ENCODE peak calls at places on chromosomes 13 and 19, in four cellular contexts. R, A, Q and I are unnamed samples. For H3K36me3, the result is how much of the 10 kb centered on the place peaks cover.

GRCh38 chr19:14114439-14114838 is 3.1 kb downstream of the PRKACA start:
- DNase-seq in R (no peak), A (no peak), Q (no peak), I (no peak)

GRCh38 chr19:18397242-18398202 is at the start of gene LRRC25:
- DNase-seq in R (no peak), A (peak), Q (no peak), I (no peak)

GRCh38 chr13:42973581-42973980 is 18.5 kb downstream of the EPSTI1 start:
- DNase-seq in R (no peak), A (no peak), Q (no peak), I (no peak)

GRCh38 chr19:33859016-33859415 is 62.3 kb downstream of the KCTD15 start:
- DNase-seq in R (no peak), A (no peak), Q (no peak), I (no peak)

GRCh38 chr19:43639507-43640423 is at the start of gene CADM4:
- DNase-seq in R (no peak), A (peak), Q (no peak), I (peak)

GRCh38 chr19:18109731-18110671 is 12.4 kb downstream of the MAST3 start:
- DNase-seq in R (no peak), A (peak), Q (no peak), I (peak)

GRCh38 chr19:46678110-46678732 is 17.2 kb upstream of the DACT3 start:
- DNase-seq in R (no peak), A (no peak), Q (no peak), I (peak)

GRCh38 chr13:26340812-26341211 is 86.9 kb downstream of the CDK8 start:
- DNase-seq in R (peak), A (no peak), Q (no peak), I (no peak)

GRCh38 chr13:93751117-93751516 is 524.5 kb downstream of the GPC6 start:
- DNase-seq in R (no peak), A (no peak), Q (no peak), I (no peak)

GRCh38 chr19:32870981-32871451 is 1.4 kb upstream of the SLC7A9 start:
- DNase-seq in R (no peak), A (no peak), Q (no peak), I (no peak)

GRCh38 chr13:29587645-29588044 is 7.8 kb downstream of the SLC7A1 start:
- DNase-seq in R (no peak), A (no peak), Q (no peak), I (no peak)

GRCh38 chr13:101150998-101151397 is 265.3 kb downstream of the NALCN start:
- DNase-seq in R (peak), A (no peak), Q (no peak), I (no peak)

GRCh38 chr13:23789576-23790346 is 99.4 kb downstream of the MIPEP start:
- DNase-seq in R (no peak), A (no peak), Q (no peak), I (no peak)

GRCh38 chr13:113361406-113361805 is 2.5 kb downstream of the GRTP1 start:
- DNase-seq in R (no peak), A (no peak), Q (no peak), I (no peak)

GRCh38 chr19:4671182-4671851 is 1.2 kb upstream of the MYDGF start:
- DNase-seq in R (no peak), A (no peak), Q (no peak), I (no peak)

GRCh38 chr13:83153833-83154232 is 728.4 kb downstream of the SLITRK1 start:
- DNase-seq in R (no peak), A (no peak), Q (no peak), I (no peak)

GRCh38 chr13:113401452-113402415 is 37.8 kb upstream of the GRTP1 start:
- DNase-seq in R (no peak), A (no peak), Q (no peak), I (no peak)

GRCh38 chr13:65946387-65946786 is 1283.7 kb downstream of the PCDH9 start:
- DNase-seq in R (no peak), A (no peak), Q (no peak), I (no peak)

GRCh38 chr19:18091217-18091608 is 4.5 kb upstream of the IL12RB1 start:
- DNase-seq in R (no peak), A (no peak), Q (no peak), I (peak)

GRCh38 chr13:94712287-94712811 is at the start of gene SOX21:
- DNase-seq in R (no peak), A (no peak), Q (no peak), I (no peak)

GRCh38 chr19:47430041-47430802 is 10.9 kb upstream of the MEIS3 start:
- DNase-seq in R (no peak), A (no peak), Q (no peak), I (peak)

DNA sequence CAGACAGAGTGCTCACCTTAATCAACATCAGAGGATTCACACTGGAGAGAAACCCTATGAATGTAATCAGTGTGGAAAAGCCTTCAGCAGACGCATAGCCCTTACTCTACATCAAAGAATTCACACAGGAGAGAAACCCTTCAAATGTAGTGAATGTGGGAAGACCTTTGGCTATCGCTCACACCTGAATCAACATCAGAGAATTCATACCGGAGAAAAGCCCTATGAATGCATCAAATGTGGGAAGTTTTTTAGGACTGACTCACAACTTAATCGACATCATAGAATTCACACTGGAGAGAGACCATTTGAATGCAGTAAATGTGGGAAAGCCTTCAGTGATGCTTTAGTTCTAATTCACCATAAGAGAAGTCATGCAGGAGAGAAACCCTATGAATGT is 18.3 kb downstream of the ZNF527 start:
- DNase-seq in R (no peak), A (no peak), Q (no peak), I (no peak)
- H3K36me3 ChIP-seq in R (under half), A (under half), Q (under half), I (under half)

GRCh38 chr13:46022476-46022875 is 30.1 kb downstream of the ZC3H13 start:
- DNase-seq in R (no peak), A (no peak), Q (no peak), I (no peak)
- H3K36me3 ChIP-seq in R (under half), A (under half), Q (under half), I (under half)

DNA sequence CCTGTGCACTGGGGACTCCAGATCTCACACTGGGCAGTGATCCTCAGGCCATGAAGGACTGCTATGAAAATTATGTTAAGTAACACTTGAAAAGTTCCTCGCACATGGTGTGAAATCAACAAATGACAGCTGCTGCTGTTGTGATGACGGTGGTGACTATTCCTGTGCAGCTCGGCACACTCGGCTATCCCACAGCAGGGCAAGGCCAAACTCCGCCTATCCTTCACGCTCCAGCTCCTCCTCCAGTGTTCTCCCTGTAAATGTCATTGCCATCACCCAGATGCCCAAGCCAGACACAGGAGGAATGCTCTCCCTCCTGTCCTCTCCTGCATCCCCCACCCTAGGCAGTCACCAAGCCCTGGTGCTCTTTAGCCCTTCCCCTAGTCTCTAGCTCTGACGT is 31.3 kb downstream of the GRIK5 start:
- DNase-seq in R (no peak), A (no peak), Q (no peak), I (no peak)
- H3K36me3 ChIP-seq in R (under half), A (under half), Q (under half), I (under half)

DNA sequence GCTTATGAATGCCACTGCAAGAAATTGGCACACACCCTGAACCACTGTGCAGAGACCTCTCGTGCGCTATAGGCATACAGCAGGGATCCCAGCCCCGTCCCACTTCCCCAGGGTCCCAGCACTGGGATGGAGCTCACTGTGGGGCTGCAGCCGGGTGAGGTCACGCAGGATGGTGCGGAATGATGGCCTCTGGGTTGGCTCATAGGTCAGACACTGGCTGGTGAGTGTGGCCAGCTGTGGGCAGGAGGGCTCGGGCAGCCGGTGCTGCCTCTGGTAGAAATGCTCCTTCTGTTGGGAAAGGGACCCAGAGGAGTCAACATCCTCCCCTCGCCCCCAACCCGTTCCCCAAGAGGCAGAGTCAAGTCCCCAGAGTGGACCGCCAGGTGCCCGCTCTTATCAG is 17.0 kb upstream of the ICAM3 start:
- DNase-seq in R (no peak), A (no peak), Q (no peak), I (no peak)
- H3K36me3 ChIP-seq in R (half or more), A (under half), Q (under half), I (under half)

GRCh38 chr19:803686-804418 is 6.6 kb downstream of the PTBP1 start:
- DNase-seq in R (no peak), A (no peak), Q (no peak), I (no peak)

GRCh38 chr19:801030-801860 is 4.0 kb downstream of the PTBP1 start:
- DNase-seq in R (no peak), A (no peak), Q (no peak), I (peak)

GRCh38 chr19:802888-803561 is 5.8 kb downstream of the PTBP1 start:
- DNase-seq in R (no peak), A (no peak), Q (no peak), I (no peak)

GRCh38 chr19:801861-802496 is 4.7 kb downstream of the PTBP1 start:
- DNase-seq in R (no peak), A (peak), Q (no peak), I (no peak)

DNA sequence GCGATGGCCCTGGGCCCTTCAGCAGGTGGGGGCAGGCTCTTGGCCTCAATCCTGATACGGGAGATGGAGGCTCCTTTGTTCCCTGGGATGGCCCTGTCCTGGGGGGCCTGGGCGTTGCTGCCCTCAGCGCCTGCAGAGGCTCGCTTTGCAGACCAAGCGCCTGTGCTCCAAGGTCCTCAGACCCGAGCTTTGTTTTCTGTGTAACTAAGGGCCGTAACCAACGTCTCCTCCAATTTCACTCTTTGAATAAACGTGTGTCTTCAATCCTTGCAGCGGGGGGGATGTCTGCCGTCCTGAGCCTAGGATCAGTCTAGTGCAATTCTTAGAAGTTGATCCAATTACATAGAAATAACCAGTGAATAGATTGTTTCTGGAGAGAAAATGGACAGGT is 5.2 kb downstream of the PTBP1 start:
- DNase-seq in R (peak), A (no peak), Q (no peak), I (no peak)
- H3K36me3 ChIP-seq in R (half or more), A (under half), Q (under half), I (under half)

GRCh38 chr19:45047188-45047797 is 8.4 kb downstream of the CLASRP start:
- DNase-seq in R (no peak), A (no peak), Q (no peak), I (no peak)
- H3K36me3 ChIP-seq in R (under half), A (under half), Q (under half), I (under half)

GRCh38 chr19:35266904-35267817 is 1.6 kb upstream of the USF2 start:
- DNase-seq in R (no peak), A (peak), Q (no peak), I (peak)

GRCh38 chr19:35268546-35269424 is at the start of gene USF2:
- DNase-seq in R (peak), A (peak), Q (no peak), I (peak)

GRCh38 chr19:35269425-35270117 is 809 bp downstream of the USF2 start:
- DNase-seq in R (peak), A (peak), Q (peak), I (peak)

GRCh38 chr19:35266149-35266903 is 2.4 kb upstream of the USF2 start:
- DNase-seq in R (no peak), A (peak), Q (no peak), I (no peak)

DNA sequence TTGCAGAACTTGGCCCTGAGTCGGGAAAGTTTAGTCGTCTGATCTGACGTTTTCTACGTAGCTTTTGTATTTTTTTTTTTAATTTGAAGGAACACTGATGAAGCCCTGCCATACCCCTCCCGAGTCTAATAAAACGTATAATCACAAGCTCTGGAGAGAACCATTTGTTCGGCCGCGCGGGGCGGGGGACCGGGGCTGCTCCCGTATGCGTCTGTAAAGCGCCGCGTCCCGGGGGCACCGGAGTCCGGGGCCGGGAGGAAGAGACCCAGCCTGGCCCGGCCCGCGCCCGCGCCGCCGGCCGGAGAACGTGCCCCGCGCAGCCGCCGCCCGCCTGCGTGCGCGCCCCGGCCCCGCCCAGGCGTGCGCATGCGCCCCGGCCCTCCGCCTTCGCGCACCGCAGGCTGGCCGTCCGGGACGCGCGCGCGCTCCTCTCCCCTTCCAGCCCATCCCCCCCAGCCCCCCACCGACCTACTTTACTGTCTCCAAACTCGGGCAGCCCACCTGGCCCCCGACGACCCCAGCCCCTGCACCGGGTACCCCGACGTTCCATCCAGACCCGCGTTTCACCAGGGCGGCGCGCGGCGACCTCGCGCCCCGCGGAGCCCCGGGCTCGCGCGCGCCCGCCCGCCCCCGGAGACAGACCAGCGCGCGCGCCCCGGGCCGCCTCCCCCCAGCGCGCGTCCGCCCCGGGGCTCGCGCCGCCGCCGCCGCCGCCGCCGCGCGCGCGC is 780 bp upstream of the USF2 start:
- DNase-seq in R (peak), A (peak), Q (no peak), I (peak)
- H3K36me3 ChIP-seq in R (under half), A (under half), Q (under half), I (under half)

GRCh38 chr19:49189259-49189658 is 31.7 kb downstream of the TRPM4 start:
- DNase-seq in R (no peak), A (no peak), Q (peak), I (no peak)

GRCh38 chr19:49193822-49194394 is 36.3 kb downstream of the TRPM4 start:
- DNase-seq in R (no peak), A (no peak), Q (no peak), I (no peak)

GRCh38 chr19:49190781-49191180 is 33.2 kb downstream of the TRPM4 start:
- DNase-seq in R (no peak), A (no peak), Q (no peak), I (no peak)

GRCh38 chr19:49196527-49197240 is 39.1 kb downstream of the TRPM4 start:
- DNase-seq in R (no peak), A (no peak), Q (no peak), I (peak)

DNA sequence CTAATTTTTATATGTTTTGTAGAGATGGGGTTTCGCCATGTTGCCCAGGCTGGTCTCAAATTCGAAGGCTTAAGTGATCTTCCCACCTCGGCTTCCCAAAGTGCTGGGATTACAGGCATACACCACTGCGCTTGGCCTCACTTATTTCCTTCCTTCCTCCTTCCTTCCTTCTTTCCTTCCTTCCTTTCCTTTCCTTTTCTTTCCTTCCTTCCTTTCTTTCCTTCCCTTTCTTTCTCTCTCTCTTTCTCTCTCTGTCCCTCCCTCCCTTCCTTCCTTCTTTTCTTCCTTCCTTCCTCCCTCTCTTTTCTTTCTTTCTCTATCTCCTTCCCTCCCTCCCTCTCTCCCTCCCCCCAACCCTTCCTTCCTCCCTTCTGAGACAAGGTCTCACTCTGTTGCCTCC is 36.8 kb downstream of the TRPM4 start:
- DNase-seq in R (no peak), A (no peak), Q (no peak), I (no peak)
- H3K36me3 ChIP-seq in R (under half), A (under half), Q (under half), I (under half)

GRCh38 chr13:20993661-20994440 is 67.5 kb downstream of the LATS2 start:
- DNase-seq in R (peak), A (no peak), Q (no peak), I (no peak)
- H3K36me3 ChIP-seq in R (under half), A (under half), Q (under half), I (under half)

DNA sequence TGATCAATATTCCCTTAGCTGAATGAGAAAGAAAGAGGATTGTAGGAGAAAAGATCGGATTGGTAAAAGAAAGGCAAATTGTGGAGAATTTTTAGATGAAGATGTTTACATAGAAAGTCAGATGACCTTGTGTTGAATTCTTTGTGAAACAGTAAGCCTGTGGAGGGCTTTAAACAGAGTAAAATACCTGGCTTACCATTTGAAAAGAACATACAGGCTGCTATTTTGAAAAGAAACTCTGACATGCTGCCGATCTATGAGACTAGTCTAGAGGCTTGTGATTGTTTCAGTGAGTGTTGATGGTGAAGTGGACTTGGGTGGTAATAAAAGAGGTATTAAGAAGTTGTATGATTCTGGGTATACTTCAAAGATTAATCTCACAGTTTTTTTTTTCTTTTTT is 938.9 kb upstream of the PRR20A start:
- DNase-seq in R (no peak), A (no peak), Q (no peak), I (no peak)
- H3K36me3 ChIP-seq in R (under half), A (under half), Q (under half), I (under half)